ENCODE peak calls at places on chromosomes 12 and 14, in five cellular contexts. F is posterior cingulate gyrus, N is neuronal stem cell, E is AG09309, O is A549. X is an unnamed sample.

GRCh38 chr12:78584695-78585094 is 279.9 kb upstream of the SYT1 start:
- DNase-seq in F (no peak), O (no peak), N (no peak), E (no peak), X (no peak)

GRCh38 chr12:131607658-131608447 is 103.0 kb upstream of the SFSWAP start:
- DNase-seq in N (no peak), F (peak; percentile 52), O (no peak), E (no peak), X (no peak)

GRCh38 chr12:58066296-58066695 is 124.9 kb downstream of the ATP23 start:
- DNase-seq in F (no peak), O (no peak), N (no peak), E (no peak), X (no peak)

GRCh38 chr12:49017764-49018281 is 753 bp downstream of the PRKAG1 start:
- DNase-seq in F (no peak), N (peak; percentile 43), O (no peak), E (no peak), X (no peak)

GRCh38 chr14:67391266-67391665 is 20.7 kb downstream of the PLEK2 start:
- DNase-seq in O (no peak), N (no peak), F (no peak), E (no peak), X (no peak)

GRCh38 chr14:72736791-72737559 is 156.9 kb downstream of the DPF3 start:
- DNase-seq in E (no peak), O (no peak), N (no peak), F (no peak), X (no peak)

GRCh38 chr14:102878174-102878969 is 44.1 kb upstream of the AMN start:
- DNase-seq in E (no peak), F (no peak), N (no peak), O (no peak), X (no peak)

GRCh38 chr12:56633465-56634241 is 3.5 kb upstream of the BAZ2A start:
- DNase-seq in F (no peak), E (no peak), O (no peak), N (no peak), X (no peak)

GRCh38 chr12:125100551-125101434 is 35.6 kb downstream of the AACS start:
- DNase-seq in F (no peak), O (peak; percentile 21), E (no peak), N (no peak), X (no peak)

GRCh38 chr12:13024151-13024946 is 19.8 kb upstream of the FAM234B start:
- DNase-seq in N (no peak), O (peak; percentile 45), E (peak; percentile 35), F (no peak), X (no peak)

GRCh38 chr14:38302034-38302433 is 46.1 kb upstream of the CLEC14A start:
- DNase-seq in O (no peak), E (no peak), F (no peak), N (no peak), X (no peak)

GRCh38 chr12:62909340-62909739 is 25.6 kb downstream of the PPM1H start:
- DNase-seq in E (no peak), N (no peak), F (no peak), O (no peak), X (no peak)

GRCh38 chr14:50089213-50089612 is 27.2 kb downstream of the VCPKMT start:
- DNase-seq in N (no peak), E (no peak), O (no peak), F (peak; percentile 59), X (no peak)

GRCh38 chr12:49863946-49864816 is 21.3 kb upstream of the BCDIN3D start:
- DNase-seq in O (no peak), E (no peak), F (peak; percentile 92), N (no peak), X (no peak)

GRCh38 chr14:102050625-102051024 is 36.2 kb downstream of the HSP90AA1 start:
- DNase-seq in O (no peak), N (no peak), E (peak; percentile 63), F (no peak), X (no peak)

GRCh38 chr14:32933943-32934890 is 4.5 kb upstream of the NPAS3 start:
- DNase-seq in E (no peak), N (peak; percentile 63), O (no peak), F (peak; percentile 94), X (peak; percentile 77)

GRCh38 chr12:122635471-122635870 is 67.7 kb downstream of the HCAR2 start:
- DNase-seq in E (no peak), N (no peak), F (no peak), O (no peak), X (no peak)

GRCh38 chr12:3206536-3207072 is 129.4 kb downstream of the TSPAN9 start:
- DNase-seq in N (no peak), F (no peak), E (no peak), O (no peak), X (no peak)

GRCh38 chr14:31059152-31059924 is 33.2 kb upstream of the STRN3 start:
- DNase-seq in N (no peak), O (no peak), E (peak; percentile 73), F (no peak), X (no peak)

GRCh38 chr12:130126023-130126432 is 36.2 kb upstream of the FZD10 start:
- DNase-seq in F (peak; percentile 79), E (no peak), N (no peak), O (peak; percentile 33), X (no peak)

GRCh38 chr14:61549425-61549824 is 145.9 kb upstream of the HIF1A start:
- DNase-seq in E (no peak), O (no peak), F (no peak), N (no peak), X (no peak)

GRCh38 chr12:9751204-9752144 is 9.2 kb downstream of the CD69 start:
- DNase-seq in N (no peak), F (no peak), E (no peak), O (peak; percentile 36), X (no peak)

GRCh38 chr12:52975820-52976573 is 27.1 kb downstream of the KRT18 start:
- DNase-seq in F (peak; percentile 90), O (no peak), E (no peak), N (no peak), X (peak; percentile 15)

GRCh38 chr14:91891721-91892220 is 24.4 kb upstream of the TC2N start:
- DNase-seq in F (peak; percentile 95), E (no peak), N (no peak), O (no peak), X (peak; percentile 93)

GRCh38 chr14:36657409-36658090 is 4.1 kb upstream of the PAX9 start:
- DNase-seq in E (no peak), O (no peak), F (peak; percentile 82), N (no peak), X (no peak)

GRCh38 chr12:71581206-71581605 is 82.4 kb downstream of the ZFC3H1 start:
- DNase-seq in F (no peak), O (no peak), N (no peak), E (no peak), X (no peak)

GRCh38 chr14:93036652-93037341 is 78.9 kb downstream of the ITPK1 start:
- DNase-seq in E (no peak), O (no peak), F (peak; percentile 97), N (peak; percentile 66), X (peak; percentile 96)

GRCh38 chr12:6056406-6057211 is 67.9 kb downstream of the VWF start:
- DNase-seq in O (no peak), N (no peak), F (peak; percentile 39), E (no peak), X (no peak)

GRCh38 chr14:91903070-91903469 is 35.7 kb upstream of the TC2N start:
- DNase-seq in O (no peak), F (no peak), E (no peak), N (no peak), X (no peak)